ENCODE peak calls at places on chromosomes 1 and 21, in nine cellular contexts. S, D, V, E, Z, A, M, T and G are unnamed samples.

GRCh38 chr1:153608742-153609584 is 4.0 kb downstream of the S100A16 start:
- DNase-seq in V (no peak), E (no peak), M (no peak), S (peak), D (no peak), T (peak), Z (no peak), A (peak), G (peak)

GRCh38 chr1:33424205-33424604 is 6.7 kb downstream of the PHC2 start:
- DNase-seq in D (no peak), A (peak), M (peak), V (no peak), T (peak), E (no peak), Z (no peak), S (peak), G (peak)

GRCh38 chr1:237043846-237044636 is 2.1 kb downstream of the RYR2 start:
- DNase-seq in V (no peak), M (no peak), E (no peak), Z (no peak), S (no peak), D (no peak), T (no peak), A (no peak), G (no peak)

GRCh38 chr1:190436615-190437014 is 41.0 kb downstream of the BRINP3 start:
- DNase-seq in Z (peak), S (peak), V (no peak), M (peak), D (peak), T (peak), E (no peak), A (peak), G (no peak)

GRCh38 chr1:182968151-182968741 is 15.3 kb upstream of the SHCBP1L start:
- DNase-seq in M (no peak), S (peak), Z (no peak), A (peak), T (peak), E (no peak), D (no peak), V (no peak), G (peak)

GRCh38 chr1:18411820-18412641 is 68.7 kb upstream of the KLHDC7A start:
- DNase-seq in T (peak), V (no peak), A (no peak), E (no peak), Z (no peak), D (no peak), S (no peak), M (no peak), G (no peak)

GRCh38 chr1:200153277-200154055 is 126.0 kb downstream of the NR5A2 start:
- DNase-seq in V (peak), M (no peak), D (peak), Z (peak), A (no peak), T (no peak), E (no peak), S (no peak), G (no peak)

GRCh38 chr1:12339861-12340557 is 110.2 kb downstream of the VPS13D start:
- DNase-seq in M (peak), D (no peak), S (no peak), E (no peak), A (peak), T (no peak), V (no peak), Z (peak), G (no peak)

GRCh38 chr1:178542554-178543290 is 29.8 kb downstream of the TEX35 start:
- DNase-seq in D (peak), M (peak), E (peak), Z (peak), V (peak), T (peak), S (peak), A (peak), G (peak)

GRCh38 chr1:17521946-17522612 is 17.4 kb upstream of the ARHGEF10L start:
- DNase-seq in E (no peak), S (no peak), D (no peak), T (no peak), Z (no peak), V (no peak), M (no peak), A (no peak), G (no peak)

GRCh38 chr1:174743654-174744561 is 255.8 kb upstream of the CACYBP start:
- DNase-seq in T (peak), E (no peak), M (peak), S (peak), Z (peak), D (peak), V (no peak), A (peak), G (peak)

GRCh38 chr1:205451202-205451601 is 4.6 kb downstream of the BLACAT1 start:
- DNase-seq in M (no peak), D (no peak), S (no peak), Z (no peak), T (no peak), V (no peak), A (no peak), E (no peak), G (no peak)

GRCh38 chr1:209607102-209607794 is 23.7 kb downstream of the CAMK1G start:
- DNase-seq in A (no peak), Z (no peak), D (no peak), M (no peak), S (peak), T (peak), E (no peak), V (no peak), G (peak)

GRCh38 chr1:176480750-176481149 is 17.8 kb downstream of the PAPPA2 start:
- DNase-seq in T (no peak), Z (no peak), S (no peak), V (no peak), D (no peak), A (no peak), M (no peak), E (no peak), G (no peak)

GRCh38 chr1:93519196-93519825 is 71.4 kb downstream of the FNBP1L start:
- DNase-seq in Z (no peak), S (peak), A (peak), T (peak), E (no peak), V (no peak), M (no peak), D (no peak), G (no peak)

GRCh38 chr1:43512681-43513080 is 18.0 kb upstream of the PTPRF start:
- DNase-seq in T (no peak), V (no peak), E (no peak), A (no peak), Z (no peak), D (no peak), S (no peak), M (no peak), G (no peak)

GRCh38 chr1:161209790-161210409 is 5.2 kb upstream of the FCER1G start:
- DNase-seq in T (peak), Z (peak), D (peak), V (peak), A (peak), S (peak), M (peak), E (no peak), G (peak)

GRCh38 chr1:65813956-65814355 is 21.3 kb downstream of the PDE4B start:
- DNase-seq in E (no peak), D (no peak), Z (no peak), T (no peak), S (no peak), A (no peak), M (no peak), V (no peak), G (no peak)

GRCh38 chr1:15724949-15725880 is 10.8 kb upstream of the SLC25A34 start:
- DNase-seq in D (no peak), E (no peak), V (no peak), Z (no peak), T (no peak), M (no peak), A (no peak), S (peak), G (no peak)

GRCh38 chr1:28792644-28793121 is 19.3 kb upstream of the OPRD1 start:
- DNase-seq in S (no peak), D (no peak), A (no peak), T (no peak), V (no peak), Z (peak), E (no peak), M (no peak), G (no peak)

GRCh38 chr1:46667782-46668760 is at the start of gene ATPAF1:
- DNase-seq in T (peak), S (peak), M (peak), V (peak), D (peak), Z (peak), E (no peak), A (peak), G (peak)

GRCh38 chr21:31288191-31288590 is 55.9 kb downstream of the TIAM1 start:
- DNase-seq in E (no peak), A (no peak), T (no peak), S (no peak), M (no peak), Z (no peak), V (no peak), D (no peak), G (no peak)

GRCh38 chr1:204307334-204307883 is 52.3 kb downstream of the PLEKHA6 start:
- DNase-seq in Z (no peak), V (no peak), S (peak), E (no peak), T (no peak), D (no peak), M (no peak), A (peak), G (no peak)

GRCh38 chr1:1797731-1798341 is 19.6 kb upstream of the NADK start:
- DNase-seq in V (no peak), A (no peak), T (no peak), S (no peak), Z (no peak), M (no peak), D (no peak), E (no peak), G (no peak)

GRCh38 chr1:16252912-16253311 is 15.9 kb upstream of the CPLANE2 start:
- DNase-seq in V (no peak), E (no peak), D (no peak), M (no peak), Z (no peak), A (no peak), S (no peak), T (no peak), G (no peak)

GRCh38 chr1:184028854-184029623 is 8.5 kb downstream of the COLGALT2 start:
- DNase-seq in A (no peak), Z (no peak), T (no peak), M (no peak), V (no peak), S (no peak), D (no peak), E (no peak), G (no peak)

GRCh38 chr1:10210841-10211804 is 753 bp downstream of the KIF1B start:
- DNase-seq in E (peak), M (peak), A (peak), V (no peak), S (peak), Z (no peak), T (peak), D (no peak), G (peak)

GRCh38 chr1:207805841-207806421 is 54.1 kb downstream of the CD46 start:
- DNase-seq in S (peak), T (peak), E (no peak), M (no peak), D (peak), V (no peak), A (peak), Z (no peak), G (peak)

GRCh38 chr1:119791377-119791776 is 19.9 kb downstream of the REG4 start:
- DNase-seq in A (no peak), D (no peak), E (no peak), Z (no peak), S (no peak), T (peak), M (no peak), V (no peak), G (no peak)

GRCh38 chr1:200005160-200005559 is 22.4 kb upstream of the NR5A2 start:
- DNase-seq in V (no peak), T (no peak), Z (no peak), E (no peak), S (no peak), A (no peak), D (no peak), M (no peak), G (no peak)

GRCh38 chr1:207015791-207016190 is 16.8 kb downstream of the C1orf116 start:
- DNase-seq in A (no peak), V (no peak), M (no peak), D (no peak), E (no peak), T (no peak), Z (no peak), S (no peak), G (no peak)

GRCh38 chr1:171420810-171421209 is 64.5 kb upstream of the PRRC2C start:
- DNase-seq in V (no peak), Z (no peak), S (no peak), E (no peak), D (peak), T (peak), A (no peak), M (no peak), G (no peak)

GRCh38 chr1:180178511-180179161 is 24.0 kb downstream of the QSOX1 start:
- DNase-seq in V (peak), T (peak), S (peak), E (no peak), D (peak), A (peak), Z (peak), M (peak), G (peak)

GRCh38 chr1:168714012-168714411 is 15.0 kb downstream of the DPT start:
- DNase-seq in M (no peak), A (no peak), E (no peak), V (no peak), Z (no peak), D (no peak), S (no peak), T (no peak), G (no peak)

GRCh38 chr1:117674521-117675400 is 68.9 kb downstream of the TENT5C start:
- DNase-seq in M (no peak), D (peak), A (peak), E (no peak), S (peak), Z (peak), T (no peak), V (peak), G (no peak)

GRCh38 chr1:221076467-221076866 is 197.2 kb downstream of the HLX start:
- DNase-seq in E (no peak), Z (no peak), S (no peak), D (no peak), V (no peak), M (no peak), A (no peak), T (no peak), G (no peak)

GRCh38 chr1:54227836-54228435 is 28.0 kb downstream of the MRPL37 start:
- DNase-seq in Z (no peak), D (no peak), S (no peak), T (peak), V (no peak), M (no peak), E (no peak), A (no peak), G (no peak)

GRCh38 chr1:221939598-221939997 is 197.7 kb upstream of the DUSP10 start:
- DNase-seq in T (no peak), M (no peak), D (peak), V (no peak), S (no peak), E (no peak), A (no peak), Z (peak), G (no peak)